ENCODE peak calls at places on chromosome 22, in four cellular contexts. P is K562, S is HEK293T, J is HepG2. G is an unnamed sample.

GRCh38 chr22:42895087-42895486 is 38.0 kb upstream of the ARFGAP3 start:
- DNase-seq in P (no peak), S (no peak), J (no peak), G (no peak)

GRCh38 chr22:46929046-46929688 is 166.7 kb downstream of the TBC1D22A start:
- DNase-seq in P (no peak), S (no peak), J (no peak), G (no peak)

GRCh38 chr22:19515654-19516377 is 8.4 kb downstream of the CLDN5 start:
- DNase-seq in P (no peak), S (no peak), J (no peak), G (no peak)

GRCh38 chr22:28997342-28997741 is 64.3 kb downstream of the C22orf31 start:
- DNase-seq in P (no peak), S (no peak), J (no peak), G (no peak)

GRCh38 chr22:30778261-30778660 is 83.6 kb downstream of the OSBP2 start:
- DNase-seq in P (no peak), S (no peak), J (no peak), G (no peak)

GRCh38 chr22:29692327-29692640 is 27.5 kb upstream of the CABP7 start:
- DNase-seq in P (no peak), S (no peak), J (no peak), G (no peak)

GRCh38 chr22:47296405-47297260 is 534.2 kb downstream of the TBC1D22A start:
- DNase-seq in P (no peak), S (no peak), J (no peak), G (no peak)

GRCh38 chr22:24516301-24516737 is 21.2 kb downstream of the UPB1 start:
- DNase-seq in P (no peak), S (no peak), J (peak), G (no peak)

GRCh38 chr22:46071451-46072029 is 78.8 kb upstream of the PPARA start:
- DNase-seq in P (no peak), S (peak), J (no peak), G (peak)

GRCh38 chr22:25160120-25160996 is 39.3 kb upstream of the CRYBB3 start:
- DNase-seq in P (no peak), S (no peak), J (no peak), G (no peak)

GRCh38 chr22:42697542-42698013 is 23.1 kb downstream of the A4GALT start:
- DNase-seq in P (no peak), S (no peak), J (peak), G (no peak)

GRCh38 chr22:39299829-39300178 is 19.6 kb downstream of the RPL3 start:
- DNase-seq in P (no peak), S (no peak), J (no peak), G (no peak)

GRCh38 chr22:29916007-29916544 is 33.1 kb downstream of the MTMR3 start:
- DNase-seq in P (no peak), S (peak), J (no peak), G (no peak)

GRCh38 chr22:44462246-44463015 is 35.6 kb downstream of the RTL6 start:
- DNase-seq in P (no peak), S (no peak), J (no peak), G (no peak)

GRCh38 chr22:42412744-42413220 is 19.4 kb downstream of the NFAM1 start:
- DNase-seq in P (peak), S (no peak), J (no peak), G (peak)

GRCh38 chr22:31244044-31244942 is 32.2 kb downstream of the LIMK2 start:
- DNase-seq in P (no peak), S (no peak), J (peak), G (peak)

GRCh38 chr22:43526117-43526655 is 114.4 kb downstream of the MPPED1 start:
- DNase-seq in P (no peak), S (no peak), J (no peak), G (no peak)

GRCh38 chr22:24834845-24835570 is 29.0 kb downstream of the SGSM1 start:
- DNase-seq in P (no peak), S (peak), J (peak), G (peak)

GRCh38 chr22:31628969-31629723 is 32.9 kb downstream of the PISD start:
- DNase-seq in P (peak), S (no peak), J (no peak), G (no peak)

GRCh38 chr22:35065796-35066218 is at the start of gene ISX:
- DNase-seq in P (peak), S (no peak), J (peak), G (no peak)

GRCh38 chr22:39243443-39244072 is 1.2 kb downstream of the PDGFB start:
- DNase-seq in P (no peak), S (no peak), J (peak), G (no peak)

GRCh38 chr22:37060801-37061610 is 9.5 kb downstream of the KCTD17 start:
- DNase-seq in P (no peak), S (no peak), J (no peak), G (no peak)

GRCh38 chr22:30559889-30560288 is 13.3 kb upstream of the SEC14L6 start:
- DNase-seq in P (no peak), S (no peak), J (no peak), G (no peak)

GRCh38 chr22:42439821-42440674 is 7.8 kb upstream of the NFAM1 start:
- DNase-seq in P (no peak), S (no peak), J (no peak), G (no peak)

GRCh38 chr22:16824718-16825687 is at the start of gene XKR3:
- DNase-seq in P (no peak), S (no peak), J (no peak), G (no peak)

GRCh38 chr22:46111645-46112306 is 38.5 kb upstream of the PPARA start:
- DNase-seq in P (no peak), S (no peak), J (no peak), G (peak)

GRCh38 chr22:25053153-25053805 is 100.8 kb downstream of the KIAA1671 start:
- DNase-seq in P (no peak), S (no peak), J (peak), G (no peak)

GRCh38 chr22:37228106-37229011 is 15.7 kb downstream of the RAC2 start:
- DNase-seq in P (no peak), S (no peak), J (no peak), G (no peak)

GRCh38 chr22:31451709-31452571 is 37.7 kb downstream of the EIF4ENIF1 start:
- DNase-seq in P (peak), S (peak), J (peak), G (no peak)

GRCh38 chr22:47084226-47084625 is 321.8 kb downstream of the TBC1D22A start:
- DNase-seq in P (no peak), S (no peak), J (no peak), G (peak)

GRCh38 chr22:47595122-47595521 is 832.7 kb downstream of the TBC1D22A start:
- DNase-seq in P (no peak), S (no peak), J (no peak), G (no peak)

GRCh38 chr22:34588893-34589545 is 476.9 kb upstream of the ISX start:
- DNase-seq in P (peak), S (no peak), J (no peak), G (peak)

GRCh38 chr22:17339095-17339693 is 30.1 kb upstream of the CECR2 start:
- DNase-seq in P (peak), S (no peak), J (no peak), G (no peak)

GRCh38 chr22:41589260-41589600 is 410 bp downstream of the PMM1 start:
- DNase-seq in P (peak), S (no peak), J (no peak), G (peak)

GRCh38 chr22:29748248-29748893 is 18.4 kb downstream of the ZMAT5 start:
- DNase-seq in P (no peak), S (no peak), J (no peak), G (no peak)

GRCh38 chr22:41308054-41308453 is 6.7 kb downstream of the ZC3H7B start:
- DNase-seq in P (no peak), S (no peak), J (no peak), G (no peak)

GRCh38 chr22:49380828-49381114 is 446.9 kb downstream of the BRD1 start:
- DNase-seq in P (no peak), S (no peak), J (no peak), G (no peak)
- TF ChIP-seq ELF4 in P (no peak), S (no peak), J (no peak), G (no peak)

DNA sequence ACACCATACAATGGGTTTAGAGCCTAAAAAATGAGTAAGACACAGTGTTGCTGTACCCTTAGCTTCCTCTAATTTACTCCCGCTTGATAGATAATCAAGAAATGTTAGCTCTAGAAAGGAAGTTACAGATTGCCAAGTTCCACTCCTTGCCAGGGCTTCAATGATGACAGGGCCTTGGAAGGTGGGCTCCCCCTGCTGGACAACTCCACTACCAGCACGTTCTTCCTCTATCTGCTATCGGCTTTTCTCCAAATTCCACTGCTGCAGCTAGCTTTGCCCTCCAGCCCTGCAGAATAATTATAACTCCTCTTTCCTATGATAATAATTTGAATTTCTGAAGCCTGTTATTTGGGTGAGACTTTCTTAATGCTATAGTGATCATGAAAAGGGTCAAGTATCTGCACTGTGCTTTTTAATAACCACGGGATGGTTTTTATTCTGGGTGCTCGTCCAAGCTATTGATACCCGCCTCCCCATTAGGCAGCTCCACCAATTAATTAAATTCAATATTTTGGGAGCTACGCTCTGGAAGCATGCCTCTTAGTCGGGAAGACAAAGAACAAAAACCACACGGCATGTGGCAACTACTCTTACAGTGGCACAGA is 9.0 kb downstream of the SYN3 start:
- DNase-seq in P (peak), S (peak), J (peak), G (peak)
- TF ChIP-seq ELF4 in P (no peak), S (no peak), J (no peak), G (no peak)

GRCh38 chr22:23262474-23263332 is 82.4 kb downstream of the BCR start:
- DNase-seq in P (peak), S (no peak), J (no peak), G (no peak)

GRCh38 chr22:23261900-23262450 is 81.7 kb downstream of the BCR start:
- DNase-seq in P (peak), S (no peak), J (no peak), G (no peak)

GRCh38 chr22:23265389-23265700 is 85.0 kb downstream of the BCR start:
- DNase-seq in P (no peak), S (no peak), J (no peak), G (no peak)

GRCh38 chr22:23264610-23265388 is 84.5 kb downstream of the BCR start:
- DNase-seq in P (peak), S (no peak), J (no peak), G (no peak)

GRCh38 chr22:23263651-23264555 is 83.6 kb downstream of the BCR start:
- DNase-seq in P (no peak), S (no peak), J (no peak), G (no peak)
- TF ChIP-seq ELF4 in P (no peak), S (no peak), J (no peak), G (no peak)

GRCh38 chr22:49373801-49374226 is 453.9 kb downstream of the BRD1 start:
- DNase-seq in P (no peak), S (no peak), J (no peak), G (no peak)
- TF ChIP-seq ELF4 in P (no peak), S (no peak), J (no peak), G (no peak)

DNA sequence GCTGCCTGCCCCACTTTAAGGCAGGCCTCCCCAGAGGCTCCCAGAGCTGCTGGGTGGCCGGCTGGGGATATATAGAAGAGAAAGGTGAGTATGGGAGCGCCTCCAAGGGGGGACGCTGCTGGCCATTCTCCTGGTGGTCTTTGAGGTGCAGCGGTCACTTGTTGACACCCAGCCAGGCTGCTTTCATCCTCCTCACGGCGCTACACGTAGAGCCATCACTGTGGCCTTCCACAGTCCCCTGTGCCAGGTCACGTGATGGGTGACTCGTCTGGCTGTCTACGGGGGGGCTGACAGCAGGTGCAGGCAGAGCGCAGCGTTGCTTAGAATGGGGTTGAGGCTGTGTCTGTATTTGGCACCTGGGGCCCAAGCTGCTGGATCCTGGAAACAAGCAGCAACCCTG is 1.9 kb downstream of the ACR start:
- DNase-seq in P (no peak), S (no peak), J (no peak), G (no peak)
- TF ChIP-seq ELF4 in P (no peak), S (no peak), J (no peak), G (no peak)

G was measured in WTC11.